ENCODE peak calls at places on chromosomes 13 and 19, in six cellular contexts. U, Y, H, W, N and M are unnamed samples.
A peak's percentile ranks its signal among the peaks of the same experiment; 100 is the strongest.

GRCh38 chr13:80751854-80752253 is 410.9 kb upstream of the SPRY2 start:
- DNase-seq in Y (no peak), W (no peak), U (no peak), H (no peak), N (no peak), M (no peak)

GRCh38 chr13:40292108-40292507 is 374.3 kb downstream of the FOXO1 start:
- DNase-seq in N (no peak), W (no peak), H (no peak), Y (no peak), U (no peak), M (no peak)

GRCh38 chr19:2703691-2704216 is 1.3 kb upstream of the GNG7 start:
- DNase-seq in H (no peak), U (no peak), W (no peak), Y (no peak), N (no peak), M (no peak)

GRCh38 chr19:51333836-51334460 is 8.0 kb downstream of the VSIG10L start:
- DNase-seq in U (no peak), N (no peak), Y (no peak), W (no peak), H (no peak), M (no peak)

GRCh38 chr13:33032037-33032625 is 15.9 kb downstream of the KL start:
- DNase-seq in H (peak; percentile 68), W (no peak), N (no peak), Y (no peak), U (peak; percentile 46), M (no peak)

GRCh38 chr19:38250428-38250820 is 5.8 kb downstream of the PPP1R14A start:
- DNase-seq in U (no peak), N (no peak), Y (no peak), H (no peak), W (no peak), M (no peak)

GRCh38 chr13:56909896-56910600 is 230.7 kb upstream of the PRR20A start:
- DNase-seq in Y (no peak), U (no peak), H (no peak), N (no peak), W (no peak), M (no peak)

GRCh38 chr13:109135018-109135417 is 505.6 kb downstream of the MYO16 start:
- DNase-seq in N (no peak), W (no peak), Y (no peak), H (no peak), U (no peak), M (no peak)

GRCh38 chr13:61183670-61184069 is 232.0 kb downstream of the PCDH20 start:
- DNase-seq in U (no peak), N (no peak), W (no peak), Y (no peak), H (no peak), M (no peak)

GRCh38 chr19:51422053-51422448 is 4.6 kb upstream of the SIGLEC10 start:
- DNase-seq in H (peak; percentile 91), Y (peak; percentile 26), W (peak; percentile 56), N (peak; percentile 94), U (no peak), M (peak; percentile 58)

GRCh38 chr13:51780099-51780498 is 23.9 kb downstream of the DHRS12 start:
- DNase-seq in N (peak; percentile 29), Y (no peak), H (no peak), W (no peak), U (no peak), M (no peak)
- TF ChIP-seq CTCF in N (no peak), Y (no peak), H (no peak), W (no peak), U (no peak), M (no peak)

DNA sequence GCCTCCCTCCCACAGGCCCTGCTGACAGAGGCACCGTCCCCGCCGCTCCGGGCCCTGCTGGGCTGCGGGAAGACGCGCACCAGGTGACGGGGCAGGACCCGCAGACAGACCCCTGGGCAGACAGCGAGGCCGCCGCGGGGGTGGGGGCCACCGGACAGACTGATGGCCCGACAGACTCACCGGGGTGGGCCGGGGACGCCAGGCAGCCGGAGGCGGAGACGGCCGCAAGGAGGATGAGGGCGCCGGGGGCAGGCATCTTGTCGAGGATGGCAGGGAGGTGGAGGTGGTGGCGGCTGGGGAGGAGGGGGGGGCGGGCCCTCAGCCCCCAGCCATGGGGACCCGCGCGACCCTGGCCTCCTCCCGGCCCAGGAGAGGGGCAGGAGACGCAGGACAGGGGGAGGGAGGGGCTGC is 309 bp downstream of the LMTK3 start:
- DNase-seq in N (no peak), H (no peak), Y (no peak), U (no peak), W (no peak), M (no peak)
- H3K4me3 ChIP-seq in N (no peak overlapping the region), H (peak overlapping the region; percentile 21), Y (peak overlapping the region; percentile 62), U (no peak overlapping the region), W (no peak overlapping the region), M (no peak overlapping the region)

GRCh38 chr19:7260161-7260560 is 34.1 kb downstream of the INSR start:
- DNase-seq in N (no peak), W (no peak), U (no peak), Y (no peak), H (no peak), M (no peak)
- TF ChIP-seq CTCF in N (no peak), W (no peak), U (no peak), Y (no peak), H (no peak), M (no peak)

DNA sequence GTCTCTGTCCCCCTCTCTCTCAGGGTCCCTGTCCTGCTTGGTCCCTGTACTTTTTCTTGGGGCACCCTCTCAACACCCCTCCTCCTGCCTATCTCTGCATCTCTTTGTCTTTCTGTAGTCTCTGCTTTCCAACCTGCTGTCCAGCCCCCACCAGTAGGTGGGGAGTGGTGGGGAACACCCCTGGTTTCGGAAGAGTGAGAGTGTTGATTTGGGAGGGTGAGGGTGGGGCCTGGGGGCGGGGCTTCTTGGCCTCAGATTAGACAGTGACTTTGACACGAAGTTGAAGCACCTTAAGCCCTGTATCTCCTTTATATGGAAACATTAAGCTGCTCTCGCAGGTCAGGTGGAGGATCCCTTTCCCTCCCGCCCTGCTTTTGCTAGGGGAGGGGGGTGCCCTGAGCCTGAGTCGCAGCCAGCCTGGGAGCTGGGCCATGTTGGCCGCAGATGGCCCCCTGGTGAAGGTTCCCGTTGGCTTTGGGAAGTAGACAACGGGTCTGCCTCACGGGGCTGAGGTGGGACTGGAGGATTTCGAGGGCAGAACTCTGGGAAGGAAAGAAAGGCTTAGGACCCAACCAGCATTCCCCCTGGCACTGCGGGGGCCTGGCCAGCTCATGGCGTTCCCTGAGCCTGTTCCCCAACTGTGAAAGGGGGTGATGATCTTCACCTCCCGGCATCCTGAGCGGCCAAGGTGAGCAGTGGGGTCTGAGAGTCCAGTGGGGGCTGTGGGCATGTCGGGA is at the start of gene KCNJ14:
- DNase-seq in H (peak; percentile 28), N (no peak), W (no peak), Y (no peak), U (no peak), M (no peak)
- H3K4me3 ChIP-seq in H (no peak within 1 kb of the TSS), N (no peak within 1 kb of the TSS), W (no peak within 1 kb of the TSS), Y (no peak within 1 kb of the TSS), U (no peak within 1 kb of the TSS), M (no peak within 1 kb of the TSS)

GRCh38 chr19:10820173-10820572 is 15.8 kb downstream of the TMED1 start:
- DNase-seq in H (no peak), N (no peak), Y (no peak), U (no peak), W (no peak), M (no peak)
- TF ChIP-seq CTCF in H (peak; percentile 13), N (no peak), Y (no peak), U (peak; percentile 22), W (no peak), M (peak; percentile 27)

DNA sequence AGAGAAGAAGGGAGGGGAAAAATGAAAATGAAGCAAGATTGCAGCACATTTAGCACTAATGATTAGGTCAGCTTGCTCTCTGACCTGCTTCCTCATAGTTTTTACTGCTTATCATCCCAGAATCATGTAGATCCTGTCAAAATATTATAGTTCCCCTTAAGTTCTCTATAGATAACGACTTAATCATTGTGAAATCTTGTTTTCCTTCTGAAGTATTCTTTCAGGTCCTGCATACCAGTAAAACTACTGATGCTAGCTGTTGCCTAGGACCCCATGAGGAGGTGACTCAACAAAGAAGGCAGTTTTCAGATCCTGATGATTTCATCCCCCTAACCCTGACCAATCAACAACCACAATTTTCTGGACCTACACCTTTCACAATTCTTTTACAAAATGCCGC is 1131.7 kb downstream of the SLITRK5 start:
- DNase-seq in N (no peak), Y (no peak), H (no peak), U (no peak), W (no peak), M (peak; percentile 66)
- H3K4me3 ChIP-seq in N (no peak overlapping the region), Y (no peak overlapping the region), H (no peak overlapping the region), U (no peak overlapping the region), W (no peak overlapping the region), M (no peak overlapping the region)

GRCh38 chr19:15418112-15418587 is 638 bp downstream of the AKAP8L start:
- DNase-seq in W (no peak), N (no peak), U (no peak), H (no peak), Y (no peak), M (peak; percentile 19)
- TF ChIP-seq CTCF in W (no peak), N (no peak), U (no peak), H (no peak), Y (no peak), M (no peak)

DNA sequence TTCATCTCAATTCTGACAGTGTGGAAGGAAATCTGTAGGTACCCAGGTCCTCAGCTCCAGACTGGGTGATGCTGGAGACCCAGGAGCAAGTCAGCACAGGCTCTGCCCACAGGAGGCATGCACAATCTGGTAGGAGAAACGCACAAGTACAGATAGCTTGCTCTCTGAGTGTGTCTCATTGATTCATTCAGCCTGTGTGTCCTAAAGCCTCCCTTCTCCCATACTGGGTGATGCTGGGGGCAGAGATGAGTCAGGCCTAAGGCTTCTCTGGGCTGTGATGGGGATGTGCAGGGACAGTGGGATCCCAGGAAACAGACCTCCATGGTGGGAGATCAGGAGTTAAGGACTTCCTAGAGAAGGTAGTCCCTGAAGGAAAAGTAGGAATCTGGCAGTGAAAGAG is 6.8 kb downstream of the ZNF526 start:
- DNase-seq in H (no peak), N (no peak), W (no peak), Y (no peak), U (no peak), M (peak; percentile 62)
- H3K4me3 ChIP-seq in H (no peak overlapping the region), N (no peak overlapping the region), W (no peak overlapping the region), Y (no peak overlapping the region), U (no peak overlapping the region), M (no peak overlapping the region)